ENCODE peak calls at places on chromosomes 2 and 18, in eight cellular contexts. N is AG08396; F is activated CD4-positive, alpha-beta T cell treated with anti-CD3 and anti-CD28 coated beads, Interleukin-2, amount 50 U/mL, for 48 hours; L is uterus; P is brain pericyte; J is activated naive CD4-positive, alpha-beta T cell; V is renal cortical epithelial cell; Q is stimulated activated CD4-positive, alpha-beta T cell treated with anti-CD3 and anti-CD28 coated beads, Interleukin-2, amount 100 ng/mL, for 48 hours. G is an unnamed sample.

GRCh38 chr2:124120246-124120645 is 95.2 kb downstream of the CNTNAP5 start:
- DNase-seq in N (no peak), P (no peak), J (no peak), L (no peak), Q (no peak), V (no peak), F (no peak), G (no peak)

GRCh38 chr2:84879595-84880394 is 1.1 kb downstream of the TRABD2A start:
- DNase-seq in F (peak), L (no peak), V (no peak), P (no peak), J (peak), N (no peak), Q (no peak), G (no peak)

GRCh38 chr2:168456526-168457176 is 579 bp downstream of the CERS6 start:
- DNase-seq in P (no peak), V (no peak), Q (no peak), L (peak), J (peak), N (peak), F (peak), G (peak)

GRCh38 chr18:61554117-61554776 is 221.0 kb downstream of the CDH20 start:
- DNase-seq in P (no peak), V (no peak), F (peak), Q (no peak), N (no peak), J (peak), L (no peak), G (no peak)

GRCh38 chr2:109422758-109423500 is 190.8 kb downstream of the SEPTIN10 start:
- DNase-seq in L (no peak), J (no peak), F (no peak), P (no peak), Q (no peak), V (no peak), N (no peak), G (no peak)

GRCh38 chr2:204116154-204116792 is 179.7 kb downstream of the ICOS start:
- DNase-seq in L (peak), V (no peak), Q (no peak), F (no peak), J (no peak), P (no peak), N (no peak), G (no peak)

GRCh38 chr2:56015631-56016251 is 92.2 kb upstream of the EFEMP1 start:
- DNase-seq in L (no peak), J (no peak), Q (no peak), F (no peak), V (no peak), N (no peak), P (no peak), G (no peak)

GRCh38 chr18:28161608-28162599 is 15.0 kb downstream of the CDH2 start:
- DNase-seq in L (no peak), Q (no peak), V (peak), N (peak), F (no peak), J (no peak), P (no peak), G (peak)

GRCh38 chr2:14535156-14535555 is 97.4 kb upstream of the LRATD1 start:
- DNase-seq in V (peak), L (no peak), F (no peak), Q (no peak), N (no peak), P (no peak), J (no peak), G (no peak)

GRCh38 chr2:179467111-179467510 is 202.5 kb upstream of the SESTD1 start:
- DNase-seq in N (no peak), F (no peak), V (peak), Q (no peak), P (no peak), L (no peak), J (no peak), G (no peak)

GRCh38 chr2:164015328-164016123 is 279.7 kb upstream of the FIGN start:
- DNase-seq in V (peak), L (no peak), P (no peak), J (no peak), N (no peak), Q (no peak), F (no peak), G (no peak)

GRCh38 chr2:129277611-129278010 is 701.9 kb upstream of the RAB6C start:
- DNase-seq in P (no peak), V (no peak), F (no peak), L (no peak), J (no peak), Q (no peak), N (no peak), G (no peak)

GRCh38 chr2:190382851-190383250 is 25.3 kb upstream of the MFSD6 start:
- DNase-seq in N (no peak), V (peak), P (no peak), F (no peak), J (no peak), L (no peak), Q (no peak), G (peak)

GRCh38 chr18:13700153-13700552 is 26.2 kb downstream of the FAM210A start:
- DNase-seq in V (no peak), F (no peak), L (no peak), Q (no peak), P (no peak), N (no peak), J (no peak), G (no peak)

GRCh38 chr2:208112969-208113368 is 11.4 kb downstream of the CRYGD start:
- DNase-seq in V (no peak), Q (no peak), L (no peak), F (no peak), N (no peak), J (no peak), P (no peak), G (no peak)

GRCh38 chr2:196660264-196660663 is 20.7 kb downstream of the CCDC150 start:
- DNase-seq in F (no peak), L (no peak), Q (no peak), P (no peak), V (peak), J (no peak), N (no peak), G (no peak)

GRCh38 chr2:170165129-170165528 is 12.8 kb upstream of the MYO3B start:
- DNase-seq in L (no peak), F (no peak), Q (no peak), N (no peak), P (no peak), J (no peak), V (peak), G (no peak)

GRCh38 chr2:47041891-47042684 is 113.0 kb downstream of the STPG4 start:
- DNase-seq in N (no peak), Q (no peak), V (no peak), P (no peak), L (no peak), F (no peak), J (no peak), G (no peak)

GRCh38 chr2:200585730-200586643 is at the start of gene AOX1:
- DNase-seq in N (peak), Q (no peak), J (peak), F (peak), L (peak), V (peak), P (no peak), G (peak)

GRCh38 chr18:50879302-50880107 is 587 bp downstream of the ME2 start:
- DNase-seq in V (peak), L (no peak), P (no peak), Q (peak), J (no peak), N (peak), F (peak), G (peak)

GRCh38 chr2:106631281-106631680 is 144.1 kb downstream of the CD8B2 start:
- DNase-seq in L (no peak), F (no peak), J (no peak), Q (no peak), P (no peak), N (no peak), V (no peak), G (no peak)

GRCh38 chr18:60232541-60232940 is 140.0 kb downstream of the MC4R start:
- DNase-seq in Q (no peak), L (no peak), V (peak), N (no peak), P (no peak), F (no peak), J (no peak), G (no peak)